ENCODE peak calls at places on chromosomes 1 and 21, in five cellular contexts. Q, O, K, Y and Z are unnamed samples.

GRCh38 chr1:168260393-168260792 is 20.3 kb upstream of the TBX19 start:
- DNase-seq in O (no peak), Q (no peak), K (no peak), Y (no peak), Z (no peak)

GRCh38 chr1:9145021-9145668 is 16.2 kb upstream of the GPR157 start:
- DNase-seq in K (peak; percentile 52), Q (no peak), Y (no peak), O (no peak), Z (no peak)

GRCh38 chr1:7558041-7558461 is 213.0 kb upstream of the VAMP3 start:
- DNase-seq in Y (no peak), Q (no peak), K (no peak), O (peak; percentile 50), Z (no peak)

GRCh38 chr1:57674803-57675202 is 250.9 kb upstream of the DAB1 start:
- DNase-seq in O (no peak), Y (no peak), K (no peak), Q (no peak), Z (no peak)

GRCh38 chr1:18160290-18160942 is 52.8 kb downstream of the IGSF21 start:
- DNase-seq in Y (no peak), O (no peak), Q (peak; percentile 76), K (no peak), Z (no peak)

GRCh38 chr1:50995651-50996050 is 25.6 kb downstream of the CDKN2C start:
- DNase-seq in K (no peak), Y (no peak), O (no peak), Q (no peak), Z (no peak)

GRCh38 chr1:168833801-168834224 is 104.8 kb upstream of the DPT start:
- DNase-seq in K (no peak), O (no peak), Y (no peak), Q (no peak), Z (no peak)

GRCh38 chr1:169574336-169574735 is 11.9 kb downstream of the F5 start:
- DNase-seq in Q (no peak), Y (no peak), K (no peak), O (no peak), Z (no peak)

GRCh38 chr1:205680073-205680851 is at the start of gene SLC45A3:
- DNase-seq in O (peak; percentile 71), Q (peak; percentile 27), K (peak; percentile 17), Y (no peak), Z (no peak)

GRCh38 chr1:178945763-178946266 is 74.9 kb upstream of the ANGPTL1 start:
- DNase-seq in Y (no peak), Q (no peak), K (no peak), O (peak; percentile 20), Z (no peak)

GRCh38 chr1:191913234-191913948 is 244.9 kb upstream of the RGS18 start:
- DNase-seq in O (no peak), Q (no peak), K (no peak), Y (no peak), Z (no peak)

GRCh38 chr1:156556354-156556753 is 16.0 kb downstream of the IQGAP3 start:
- DNase-seq in O (no peak), Q (no peak), Y (no peak), K (no peak), Z (no peak)

DNA sequence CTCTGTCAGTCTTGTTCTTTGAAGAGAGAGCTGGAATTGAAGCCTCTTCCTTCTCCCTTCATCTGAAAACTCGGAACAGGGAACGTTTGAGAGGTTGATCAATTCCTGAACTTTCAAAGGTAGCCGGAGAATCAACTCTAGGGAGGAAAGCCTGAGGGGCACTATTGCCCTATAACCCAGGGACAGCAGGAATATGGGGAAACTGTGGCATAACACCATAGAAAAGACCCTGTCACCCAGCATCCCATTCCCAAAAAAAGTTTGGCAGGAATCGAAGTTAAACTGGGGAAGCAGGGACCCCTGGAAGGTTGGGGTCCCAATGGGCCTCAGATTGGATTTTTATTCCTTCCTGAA is 5.1 kb upstream of the NHLH1 start:
- DNase-seq in K (no peak), O (no peak), Y (no peak), Q (no peak), Z (no peak)
- H3K4me3 ChIP-seq in K (no peak overlapping the region), O (no peak overlapping the region), Y (no peak overlapping the region), Q (no peak overlapping the region), Z (no peak overlapping the region)

GRCh38 chr1:52098139-52098871 is 42.2 kb downstream of the BTF3L4 start:
- DNase-seq in Q (no peak), Y (no peak), O (peak; percentile 87), K (no peak), Z (no peak)
- H3K4me3 ChIP-seq in Q (no peak overlapping the region), Y (no peak overlapping the region), O (no peak overlapping the region), K (no peak overlapping the region), Z (no peak overlapping the region)

DNA sequence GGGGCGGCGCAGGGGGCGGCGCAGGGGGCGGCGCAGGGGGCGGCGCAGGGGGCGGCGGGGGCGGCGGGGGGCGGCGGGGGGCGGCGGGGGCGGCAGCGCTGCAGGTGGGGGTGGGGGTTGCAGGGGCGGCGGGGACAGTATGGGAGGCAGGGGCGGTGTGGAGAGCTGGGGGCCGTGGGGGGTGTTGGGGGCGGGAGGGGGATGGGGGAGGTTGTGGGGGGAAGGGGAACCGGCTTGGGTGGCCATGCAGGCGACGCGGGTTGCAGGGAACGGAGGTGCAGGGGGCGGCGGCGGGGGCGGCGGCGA is 13.0 kb upstream of the SLC19A1 start:
- DNase-seq in Q (no peak), K (no peak), Y (no peak), O (no peak), Z (no peak)
- H3K4me3 ChIP-seq in Q (peak overlapping the region; percentile 33), K (no peak overlapping the region), Y (peak overlapping the region; percentile 47), O (peak overlapping the region; percentile 29), Z (peak overlapping the region; percentile 49)

DNA sequence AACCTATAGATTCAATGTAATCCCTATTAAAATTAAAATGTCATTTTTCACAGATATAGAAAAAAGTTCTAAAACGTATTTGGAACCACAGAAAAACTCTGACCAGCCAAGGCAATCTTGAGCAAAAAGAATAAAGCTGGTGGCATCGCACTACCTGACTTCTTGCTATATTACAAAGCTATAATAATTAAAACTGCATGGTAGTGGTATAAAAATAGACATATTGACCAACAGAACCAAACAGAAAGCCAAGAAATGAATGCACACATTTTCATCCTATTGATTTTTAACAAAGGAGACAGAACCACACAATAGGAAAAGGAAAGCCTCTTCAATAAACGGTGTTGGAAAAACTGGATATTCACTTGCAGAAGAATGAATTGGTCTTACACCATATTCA is 9.2 kb upstream of the SHISAL2A start:
- DNase-seq in Y (no peak), Q (no peak), O (no peak), K (no peak), Z (no peak)
- H3K4me3 ChIP-seq in Y (no peak overlapping the region), Q (no peak overlapping the region), O (no peak overlapping the region), K (no peak overlapping the region), Z (no peak overlapping the region)